ENCODE peak calls at places on chromosomes 11 and 22, in seven cellular contexts. One of them, this sample, is unnamed.

GRCh38 chr22:50628543-50629134 is 687 bp upstream of the ARSA start:
- DNase-seq in esophagus muscularis mucosa: no peak
- DNase-seq in astrocyte of the spinal cord: no peak
- DNase-seq in heart right ventricle: no peak
- DNase-seq in GM23338: no peak
- DNase-seq in tibial nerve: no peak
- DNase-seq in ovary: no peak
- DNase-seq in this sample: no peak

GRCh38 chr11:1757861-1758610 is 5.7 kb downstream of the CTSD start:
- DNase-seq in ovary: no peak
- DNase-seq in tibial nerve: no peak
- DNase-seq in GM23338: no peak
- DNase-seq in esophagus muscularis mucosa: no peak
- DNase-seq in heart right ventricle: no peak
- DNase-seq in astrocyte of the spinal cord: no peak
- DNase-seq in this sample: no peak

GRCh38 chr11:125390949-125391348 is 105.1 kb downstream of the FEZ1 start:
- DNase-seq in heart right ventricle: no peak
- DNase-seq in ovary: no peak
- DNase-seq in astrocyte of the spinal cord: no peak
- DNase-seq in tibial nerve: no peak
- DNase-seq in GM23338: peak
- DNase-seq in esophagus muscularis mucosa: no peak
- DNase-seq in this sample: peak

GRCh38 chr22:39209756-39210155 is 35.0 kb downstream of the PDGFB start:
- DNase-seq in esophagus muscularis mucosa: no peak
- DNase-seq in tibial nerve: no peak
- DNase-seq in GM23338: no peak
- DNase-seq in heart right ventricle: no peak
- DNase-seq in ovary: no peak
- DNase-seq in astrocyte of the spinal cord: no peak
- DNase-seq in this sample: no peak

GRCh38 chr11:115290479-115291390 is 213.5 kb downstream of the CADM1 start:
- DNase-seq in GM23338: no peak
- DNase-seq in heart right ventricle: no peak
- DNase-seq in ovary: no peak
- DNase-seq in tibial nerve: no peak
- DNase-seq in astrocyte of the spinal cord: no peak
- DNase-seq in esophagus muscularis mucosa: no peak
- DNase-seq in this sample: no peak

GRCh38 chr22:24592846-24593809 is at the start of gene LRRC75B:
- DNase-seq in tibial nerve: peak
- DNase-seq in GM23338: peak
- DNase-seq in heart right ventricle: peak
- DNase-seq in ovary: peak
- DNase-seq in astrocyte of the spinal cord: peak
- DNase-seq in esophagus muscularis mucosa: peak
- DNase-seq in this sample: peak

GRCh38 chr22:19842386-19843106 is 12.1 kb downstream of the GNB1L start:
- DNase-seq in tibial nerve: no peak
- DNase-seq in astrocyte of the spinal cord: no peak
- DNase-seq in ovary: no peak
- DNase-seq in GM23338: no peak
- DNase-seq in esophagus muscularis mucosa: no peak
- DNase-seq in heart right ventricle: no peak
- DNase-seq in this sample: no peak

GRCh38 chr11:3160252-3161031 is 4.7 kb downstream of the OSBPL5 start:
- DNase-seq in GM23338: peak
- DNase-seq in esophagus muscularis mucosa: peak
- DNase-seq in tibial nerve: peak
- DNase-seq in ovary: peak
- DNase-seq in heart right ventricle: peak
- DNase-seq in astrocyte of the spinal cord: peak
- DNase-seq in this sample: peak

GRCh38 chr22:47367993-47368945 is 605.8 kb downstream of the TBC1D22A start:
- DNase-seq in tibial nerve: no peak
- DNase-seq in ovary: no peak
- DNase-seq in esophagus muscularis mucosa: no peak
- DNase-seq in heart right ventricle: no peak
- DNase-seq in astrocyte of the spinal cord: no peak
- DNase-seq in GM23338: no peak
- DNase-seq in this sample: no peak

GRCh38 chr22:49993649-49994360 is 18.8 kb downstream of the IL17REL start:
- DNase-seq in tibial nerve: peak
- DNase-seq in esophagus muscularis mucosa: no peak
- DNase-seq in heart right ventricle: no peak
- DNase-seq in GM23338: no peak
- DNase-seq in astrocyte of the spinal cord: no peak
- DNase-seq in ovary: no peak
- DNase-seq in this sample: no peak

GRCh38 chr11:46991391-46991790 is 54.8 kb downstream of the CSTPP1 start:
- DNase-seq in ovary: no peak
- DNase-seq in astrocyte of the spinal cord: no peak
- DNase-seq in esophagus muscularis mucosa: no peak
- DNase-seq in tibial nerve: no peak
- DNase-seq in GM23338: no peak
- DNase-seq in heart right ventricle: no peak
- DNase-seq in this sample: no peak

GRCh38 chr22:31526275-31526674 is 29.9 kb downstream of the SFI1 start:
- DNase-seq in GM23338: no peak
- DNase-seq in esophagus muscularis mucosa: no peak
- DNase-seq in tibial nerve: no peak
- DNase-seq in heart right ventricle: no peak
- DNase-seq in ovary: no peak
- DNase-seq in astrocyte of the spinal cord: no peak
- DNase-seq in this sample: no peak

GRCh38 chr22:28438183-28438778 is 241.4 kb downstream of the TTC28 start:
- DNase-seq in esophagus muscularis mucosa: no peak
- DNase-seq in astrocyte of the spinal cord: no peak
- DNase-seq in heart right ventricle: no peak
- DNase-seq in ovary: no peak
- DNase-seq in tibial nerve: no peak
- DNase-seq in GM23338: no peak
- DNase-seq in this sample: peak

GRCh38 chr11:85086511-85087284 is 540.4 kb downstream of the DLG2 start:
- DNase-seq in tibial nerve: no peak
- DNase-seq in esophagus muscularis mucosa: no peak
- DNase-seq in GM23338: no peak
- DNase-seq in astrocyte of the spinal cord: peak
- DNase-seq in ovary: no peak
- DNase-seq in heart right ventricle: no peak
- DNase-seq in this sample: no peak

GRCh38 chr22:37113757-37114156 is 4.2 kb upstream of the TMPRSS6 start:
- DNase-seq in tibial nerve: no peak
- DNase-seq in GM23338: no peak
- DNase-seq in heart right ventricle: no peak
- DNase-seq in astrocyte of the spinal cord: no peak
- DNase-seq in ovary: no peak
- DNase-seq in esophagus muscularis mucosa: no peak
- DNase-seq in this sample: no peak

GRCh38 chr11:75170463-75171201 is 19.7 kb downstream of the SLCO2B1 start:
- DNase-seq in GM23338: no peak
- DNase-seq in ovary: no peak
- DNase-seq in tibial nerve: no peak
- DNase-seq in astrocyte of the spinal cord: no peak
- DNase-seq in heart right ventricle: no peak
- DNase-seq in esophagus muscularis mucosa: no peak
- DNase-seq in this sample: no peak

GRCh38 chr11:61733120-61733978 is 19.1 kb upstream of the MYRF start:
- DNase-seq in GM23338: peak
- DNase-seq in esophagus muscularis mucosa: peak
- DNase-seq in tibial nerve: peak
- DNase-seq in ovary: peak
- DNase-seq in heart right ventricle: peak
- DNase-seq in astrocyte of the spinal cord: peak
- DNase-seq in this sample: peak

GRCh38 chr11:65719887-65720236 is 736 bp downstream of the RNASEH2C start:
- DNase-seq in astrocyte of the spinal cord: peak
- DNase-seq in GM23338: no peak
- DNase-seq in heart right ventricle: no peak
- DNase-seq in ovary: peak
- DNase-seq in esophagus muscularis mucosa: no peak
- DNase-seq in tibial nerve: no peak
- DNase-seq in this sample: peak

GRCh38 chr11:127470485-127470884 is 469.9 kb upstream of the KIRREL3 start:
- DNase-seq in heart right ventricle: no peak
- DNase-seq in tibial nerve: no peak
- DNase-seq in ovary: no peak
- DNase-seq in astrocyte of the spinal cord: peak
- DNase-seq in esophagus muscularis mucosa: no peak
- DNase-seq in GM23338: peak
- DNase-seq in this sample: no peak

GRCh38 chr11:93267383-93267782 is 63.2 kb upstream of the DEUP1 start:
- DNase-seq in GM23338: no peak
- DNase-seq in tibial nerve: no peak
- DNase-seq in heart right ventricle: no peak
- DNase-seq in ovary: no peak
- DNase-seq in astrocyte of the spinal cord: no peak
- DNase-seq in esophagus muscularis mucosa: no peak
- DNase-seq in this sample: no peak

GRCh38 chr22:49992921-49993648 is 19.5 kb downstream of the IL17REL start:
- DNase-seq in heart right ventricle: peak
- DNase-seq in ovary: no peak
- DNase-seq in esophagus muscularis mucosa: no peak
- DNase-seq in tibial nerve: peak
- DNase-seq in GM23338: peak
- DNase-seq in astrocyte of the spinal cord: peak
- DNase-seq in this sample: peak

GRCh38 chr11:68412593-68413475 is 47.7 kb upstream of the PPP6R3 start:
- DNase-seq in astrocyte of the spinal cord: peak
- DNase-seq in tibial nerve: no peak
- DNase-seq in ovary: no peak
- DNase-seq in GM23338: no peak
- DNase-seq in heart right ventricle: no peak
- DNase-seq in esophagus muscularis mucosa: no peak
- DNase-seq in this sample: peak

GRCh38 chr11:60193687-60194433 is 11.0 kb upstream of the MS4A6A start:
- DNase-seq in astrocyte of the spinal cord: peak
- DNase-seq in GM23338: peak
- DNase-seq in esophagus muscularis mucosa: no peak
- DNase-seq in ovary: peak
- DNase-seq in tibial nerve: peak
- DNase-seq in heart right ventricle: peak
- DNase-seq in this sample: peak

GRCh38 chr11:134539285-134539684 is 127.2 kb upstream of the B3GAT1 start:
- DNase-seq in esophagus muscularis mucosa: no peak
- DNase-seq in tibial nerve: no peak
- DNase-seq in astrocyte of the spinal cord: no peak
- DNase-seq in GM23338: no peak
- DNase-seq in ovary: no peak
- DNase-seq in heart right ventricle: no peak
- DNase-seq in this sample: no peak

GRCh38 chr11:120239713-120240640 is at the start of gene POU2F3:
- DNase-seq in GM23338: peak
- DNase-seq in tibial nerve: no peak
- DNase-seq in esophagus muscularis mucosa: no peak
- DNase-seq in astrocyte of the spinal cord: no peak
- DNase-seq in heart right ventricle: no peak
- DNase-seq in ovary: no peak
- DNase-seq in this sample: no peak

GRCh38 chr11:123168236-123168635 is 26.8 kb downstream of the CLMP start:
- DNase-seq in esophagus muscularis mucosa: no peak
- DNase-seq in ovary: no peak
- DNase-seq in GM23338: no peak
- DNase-seq in tibial nerve: no peak
- DNase-seq in heart right ventricle: no peak
- DNase-seq in astrocyte of the spinal cord: no peak
- DNase-seq in this sample: peak

GRCh38 chr11:11843642-11844041 is 1.9 kb downstream of the USP47 start:
- DNase-seq in GM23338: no peak
- DNase-seq in tibial nerve: no peak
- DNase-seq in esophagus muscularis mucosa: no peak
- DNase-seq in ovary: no peak
- DNase-seq in astrocyte of the spinal cord: no peak
- DNase-seq in heart right ventricle: no peak
- DNase-seq in this sample: no peak
- H3K4me3 ChIP-seq in GM23338: peak
- H3K4me3 ChIP-seq in tibial nerve: peak
- H3K4me3 ChIP-seq in esophagus muscularis mucosa: peak
- H3K4me3 ChIP-seq in ovary: peak
- H3K4me3 ChIP-seq in astrocyte of the spinal cord: peak
- H3K4me3 ChIP-seq in heart right ventricle: peak
- H3K4me3 ChIP-seq in this sample: peak

DNA sequence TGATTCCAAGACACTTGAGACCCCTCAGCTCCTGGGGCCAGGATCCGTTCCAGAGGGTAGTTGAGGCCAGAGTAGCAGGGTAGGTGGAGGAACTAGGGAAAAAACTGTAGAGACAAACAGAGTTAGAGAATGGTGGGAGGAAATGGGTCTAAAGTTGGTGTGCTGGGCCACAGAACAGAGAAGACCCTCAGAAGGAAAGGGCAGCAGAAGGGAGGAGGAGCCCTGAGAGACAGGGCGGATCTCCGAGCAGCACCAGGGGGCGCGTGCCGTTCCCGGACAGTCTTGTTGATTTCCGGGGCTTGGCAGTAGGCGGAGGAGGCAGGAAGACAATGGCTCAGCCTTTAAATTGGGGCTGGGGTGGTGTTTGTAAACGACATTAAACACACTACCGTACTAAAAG is 2.4 kb upstream of the CECR2 start:
- DNase-seq in heart right ventricle: peak
- DNase-seq in tibial nerve: no peak
- DNase-seq in astrocyte of the spinal cord: no peak
- DNase-seq in GM23338: peak
- DNase-seq in ovary: peak
- DNase-seq in esophagus muscularis mucosa: no peak
- DNase-seq in this sample: no peak
- TF ChIP-seq CTCF in heart right ventricle: peak
- TF ChIP-seq CTCF in tibial nerve: no peak
- TF ChIP-seq CTCF in astrocyte of the spinal cord: peak
- TF ChIP-seq CTCF in GM23338: peak
- TF ChIP-seq CTCF in ovary: no peak
- TF ChIP-seq CTCF in esophagus muscularis mucosa: peak
- TF ChIP-seq CTCF in this sample: no peak

DNA sequence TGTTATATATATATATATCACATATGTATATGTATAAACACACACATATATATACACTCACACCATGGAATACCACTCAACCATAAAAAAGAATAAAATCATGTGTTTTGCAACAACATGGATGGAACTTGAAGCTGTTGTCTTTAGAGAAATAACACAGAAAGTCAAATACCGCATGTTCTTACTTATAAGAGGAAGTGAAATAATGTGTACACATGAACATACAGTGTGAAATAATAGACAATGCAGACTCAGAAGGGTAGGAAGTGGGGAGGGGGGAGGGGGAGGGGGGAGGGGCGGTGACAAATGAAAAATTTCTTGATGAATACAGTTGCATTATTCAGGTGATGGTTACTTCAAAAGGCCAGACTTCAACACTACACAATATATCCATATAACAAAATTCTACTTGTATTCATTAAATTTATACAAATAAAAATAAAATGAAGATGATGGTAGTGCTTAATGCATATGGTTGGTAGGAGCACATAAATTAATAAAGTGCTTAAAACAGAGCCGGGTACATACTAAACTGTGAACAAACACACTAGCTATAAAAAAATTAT is 5.8 kb upstream of the OR5B2 start:
- DNase-seq in esophagus muscularis mucosa: no peak
- DNase-seq in GM23338: no peak
- DNase-seq in tibial nerve: no peak
- DNase-seq in ovary: no peak
- DNase-seq in heart right ventricle: no peak
- DNase-seq in astrocyte of the spinal cord: no peak
- DNase-seq in this sample: no peak
- H3K4me3 ChIP-seq in esophagus muscularis mucosa: no peak
- H3K4me3 ChIP-seq in GM23338: no peak
- H3K4me3 ChIP-seq in tibial nerve: no peak
- H3K4me3 ChIP-seq in ovary: no peak
- H3K4me3 ChIP-seq in heart right ventricle: no peak
- H3K4me3 ChIP-seq in astrocyte of the spinal cord: no peak
- H3K4me3 ChIP-seq in this sample: no peak

GRCh38 chr11:111441443-111441842 is 62.4 kb upstream of the POU2AF1 start:
- DNase-seq in ovary: no peak
- DNase-seq in heart right ventricle: no peak
- DNase-seq in GM23338: no peak
- DNase-seq in esophagus muscularis mucosa: no peak
- DNase-seq in astrocyte of the spinal cord: peak
- DNase-seq in tibial nerve: no peak
- DNase-seq in this sample: peak
- TF ChIP-seq CTCF in ovary: no peak
- TF ChIP-seq CTCF in heart right ventricle: no peak
- TF ChIP-seq CTCF in GM23338: no peak
- TF ChIP-seq CTCF in esophagus muscularis mucosa: no peak
- TF ChIP-seq CTCF in astrocyte of the spinal cord: no peak
- TF ChIP-seq CTCF in tibial nerve: no peak
- TF ChIP-seq CTCF in this sample: no peak